ENCODE peak calls at places on chromosomes 3 and 15, in ten cellular contexts. W is WTC11, G is cardiac fibroblast, S is foreskin fibroblast, O is A549, J is glutamatergic neuron, R is left ventricle myocardium inferior, M is mucosa of descending colon, B is WERI-Rb-1, P is mammary epithelial cell. A is an unnamed sample.

GRCh38 chr3:10983219-10983916 is 9.2 kb upstream of the SLC6A1 start:
- DNase-seq in O (peak), P (peak), R (no peak), W (peak), G (peak), B (peak), M (no peak), J (no peak), S (peak), A (peak)

GRCh38 chr3:194672876-194673275 is 885 bp upstream of the LSG1 start:
- DNase-seq in S (no peak), M (no peak), W (no peak), B (no peak), R (no peak), J (no peak), G (peak), P (no peak), O (no peak), A (no peak)

GRCh38 chr3:81871358-81872152 is 110.1 kb upstream of the GBE1 start:
- DNase-seq in S (peak), G (no peak), R (no peak), W (no peak), P (no peak), B (no peak), M (no peak), J (no peak), O (no peak), A (no peak)

GRCh38 chr3:67689806-67690205 is 35.4 kb upstream of the SUCLG2 start:
- DNase-seq in O (no peak), M (no peak), S (no peak), P (peak), J (no peak), G (no peak), B (no peak), R (no peak), W (no peak), A (no peak)

GRCh38 chr15:45228931-45229330 is 23.1 kb upstream of the SLC28A2 start:
- DNase-seq in M (no peak), W (no peak), J (no peak), S (no peak), P (no peak), O (no peak), G (no peak), R (no peak), B (no peak), A (no peak)

GRCh38 chr3:11477286-11477935 is 166.3 kb downstream of the VGLL4 start:
- DNase-seq in P (peak), S (peak), J (no peak), M (no peak), R (no peak), B (no peak), G (peak), W (no peak), O (no peak), A (peak)

GRCh38 chr3:191549377-191549776 is 88.4 kb downstream of the PYDC2 start:
- DNase-seq in O (no peak), J (no peak), R (no peak), S (no peak), P (no peak), G (no peak), B (no peak), M (no peak), W (no peak), A (no peak)

GRCh38 chr15:27746556-27746955 is 352.6 kb downstream of the OCA2 start:
- DNase-seq in G (no peak), M (no peak), B (no peak), W (no peak), P (no peak), J (no peak), R (no peak), O (no peak), S (no peak), A (no peak)

GRCh38 chr3:196796317-196796716 is 56.7 kb downstream of the PAK2 start:
- DNase-seq in O (no peak), P (no peak), J (no peak), M (no peak), W (no peak), G (no peak), R (no peak), S (no peak), B (no peak), A (no peak)

GRCh38 chr3:119492128-119492527 is 6.2 kb upstream of the TIMMDC1 start:
- DNase-seq in R (no peak), W (no peak), O (no peak), G (no peak), J (no peak), B (no peak), M (no peak), P (no peak), S (no peak), A (no peak)

GRCh38 chr3:119498188-119498987 is at the start of gene TIMMDC1:
- DNase-seq in P (peak), J (peak), W (peak), R (peak), O (peak), B (peak), G (peak), M (peak), S (peak), A (peak)

GRCh38 chr3:119492810-119493209 is 5.5 kb upstream of the TIMMDC1 start:
- DNase-seq in B (no peak), S (no peak), R (no peak), M (no peak), J (no peak), W (no peak), P (no peak), O (no peak), G (no peak), A (no peak)

GRCh38 chr3:119497824-119498187 is 541 bp upstream of the TIMMDC1 start:
- DNase-seq in S (peak), P (peak), O (peak), B (no peak), W (no peak), M (peak), G (peak), R (no peak), J (no peak), A (peak)

GRCh38 chr3:119494597-119494996 is 3.8 kb upstream of the TIMMDC1 start:
- DNase-seq in B (no peak), M (no peak), J (no peak), G (no peak), O (peak), R (no peak), S (peak), W (no peak), P (no peak), A (no peak)
- TF ChIP-seq CTCF in B (no peak), M (no peak), J (peak), G (no peak), O (no peak), R (no peak), S (peak), W (no peak), P (peak), A (no peak)

GRCh38 chr3:51385621-51386091 is 565 bp downstream of the MANF start:
- DNase-seq in M (peak), P (no peak), G (no peak), W (no peak), J (no peak), R (no peak), B (no peak), O (no peak), S (peak), A (peak)
- TF ChIP-seq CTCF in M (no peak), P (no peak), G (no peak), W (no peak), J (no peak), R (no peak), B (no peak), O (no peak), S (no peak), A (no peak)

GRCh38 chr3:12601072-12601471 is 44.2 kb downstream of the MKRN2 start:
- DNase-seq in R (no peak), P (no peak), J (no peak), W (no peak), B (no peak), M (no peak), S (no peak), G (peak), O (peak), A (no peak)
- TF ChIP-seq CTCF in R (peak), P (no peak), J (no peak), W (no peak), B (no peak), M (no peak), S (peak), G (peak), O (no peak), A (no peak)

GRCh38 chr3:123725652-123726400 is 141.0 kb upstream of the HACD2 start:
- DNase-seq in J (no peak), P (no peak), G (no peak), M (no peak), S (no peak), W (no peak), R (no peak), B (no peak), O (no peak), A (no peak)
- TF ChIP-seq CTCF in J (peak), P (no peak), G (peak), M (no peak), S (no peak), W (no peak), R (no peak), B (peak), O (no peak), A (no peak)

DNA sequence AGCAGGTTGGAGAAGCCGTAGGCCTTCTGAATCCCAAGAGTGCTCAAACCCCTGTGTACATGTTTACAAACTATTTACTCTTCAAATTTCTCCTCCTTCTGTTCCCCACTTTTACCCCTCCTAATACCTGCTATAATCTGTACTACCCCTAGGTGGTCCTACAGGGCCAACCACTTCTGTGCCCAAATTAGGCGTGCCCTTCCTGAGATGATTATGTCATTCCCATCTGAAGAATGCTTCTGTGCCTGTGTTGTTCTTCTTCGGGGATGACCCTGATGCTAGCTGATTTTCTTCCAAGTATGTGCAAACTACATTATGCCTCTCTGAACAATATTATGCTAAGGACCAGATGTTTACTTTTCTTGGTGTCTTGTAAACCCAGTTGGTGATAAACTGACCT is 20.5 kb downstream of the RBP2 start:
- DNase-seq in O (peak), G (no peak), M (no peak), S (no peak), J (no peak), P (no peak), R (no peak), W (no peak), B (no peak), A (no peak)
- TF ChIP-seq CTCF in O (no peak), G (peak), M (no peak), S (no peak), J (peak), P (no peak), R (no peak), W (peak), B (no peak), A (no peak)

GRCh38 chr3:44090036-44090435 is 151.7 kb upstream of the TOPAZ1 start:
- DNase-seq in P (no peak), G (no peak), O (no peak), B (no peak), S (no peak), J (no peak), M (no peak), R (no peak), W (no peak), A (no peak)
- TF ChIP-seq CTCF in P (no peak), G (no peak), O (no peak), B (no peak), S (no peak), J (no peak), M (no peak), R (no peak), W (no peak), A (no peak)

GRCh38 chr3:188734395-188734794 is 437.4 kb upstream of the TPRG1 start:
- DNase-seq in B (no peak), M (no peak), J (no peak), W (no peak), O (no peak), S (peak), R (no peak), P (peak), G (no peak), A (peak)

GRCh38 chr3:188727052-188727451 is 444.7 kb upstream of the TPRG1 start:
- DNase-seq in G (no peak), S (no peak), W (no peak), B (no peak), P (no peak), O (no peak), J (no peak), M (no peak), R (no peak), A (no peak)

GRCh38 chr3:188728371-188728896 is 443.3 kb upstream of the TPRG1 start:
- DNase-seq in M (no peak), B (no peak), P (no peak), W (no peak), S (no peak), G (no peak), J (no peak), O (no peak), R (no peak), A (no peak)

DNA sequence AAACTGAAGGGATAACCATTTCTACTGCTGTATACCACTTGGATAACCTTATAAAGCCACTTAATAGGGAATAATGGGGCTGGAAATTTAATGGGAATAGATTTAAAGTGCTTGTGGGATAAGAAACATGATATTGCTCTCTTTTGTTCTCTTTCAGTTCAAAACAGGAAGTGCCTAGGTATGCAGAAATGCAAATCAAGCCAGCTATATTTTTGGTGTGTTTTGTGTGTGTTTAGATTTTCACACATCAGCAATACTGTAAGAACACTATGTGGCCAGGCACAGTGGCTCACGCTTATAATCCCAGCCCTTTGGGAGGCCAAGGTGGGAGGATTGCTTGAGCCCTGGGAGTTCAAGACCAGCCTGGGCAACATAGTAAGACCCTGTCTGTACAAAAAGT is 442.3 kb upstream of the TPRG1 start:
- DNase-seq in R (no peak), S (no peak), J (no peak), B (no peak), M (no peak), P (no peak), O (no peak), W (no peak), G (no peak), A (peak)
- TF ChIP-seq CTCF in R (no peak), S (no peak), J (no peak), B (no peak), M (no peak), P (no peak), O (no peak), W (no peak), G (no peak), A (no peak)

DNA sequence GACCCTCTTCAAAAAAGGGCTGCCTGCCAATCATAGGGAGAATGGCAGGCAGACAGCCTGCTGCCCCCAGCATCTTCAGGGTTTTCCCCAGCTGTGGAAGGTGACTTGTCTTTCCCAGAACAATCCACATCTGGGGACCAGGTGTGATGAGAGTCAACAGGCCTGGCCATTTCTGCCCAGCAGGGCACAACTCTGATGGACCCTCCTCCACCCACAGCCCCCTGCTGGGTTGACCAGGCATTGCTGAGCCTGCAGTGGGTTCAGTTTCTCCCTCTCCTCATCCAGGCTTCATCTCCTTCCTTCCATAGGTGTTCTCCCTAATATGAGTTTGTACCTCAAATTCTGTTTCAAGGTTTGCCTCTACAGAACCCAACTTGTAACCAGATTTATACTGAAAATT is 111.0 kb downstream of the MINAR1 start:
- DNase-seq in R (no peak), W (no peak), O (no peak), G (no peak), S (no peak), P (no peak), J (no peak), M (no peak), B (no peak), A (no peak)
- TF ChIP-seq CTCF in R (no peak), W (no peak), O (no peak), G (no peak), S (no peak), P (no peak), J (peak), M (no peak), B (peak), A (no peak)